ENCODE peak calls at places on chromosomes 4 and X, in six cellular contexts. G, M, P, A, E and L are unnamed samples.

GRCh38 chrX:47059142-47059874 is 18.9 kb upstream of the RGN start:
- DNase-seq in G (no peak), M (no peak), P (no peak), A (no peak), E (no peak), L (no peak)

GRCh38 chrX:19682712-19683331 is 167.5 kb upstream of the MAP3K15 start:
- DNase-seq in G (no peak), M (no peak), P (no peak), A (no peak), E (no peak), L (peak)

GRCh38 chr4:55386840-55387239 is 8.9 kb upstream of the TMEM165 start:
- DNase-seq in G (peak), M (no peak), P (peak), A (no peak), E (no peak), L (no peak)

GRCh38 chr4:45323453-45324058 is 597.2 kb upstream of the GNPDA2 start:
- DNase-seq in G (no peak), M (no peak), P (no peak), A (no peak), E (no peak), L (no peak)

GRCh38 chr4:1972414-1972813 is 36.4 kb downstream of the NELFA start:
- DNase-seq in G (no peak), M (no peak), P (no peak), A (no peak), E (no peak), L (no peak)

GRCh38 chrX:3690140-3690539 is 23.3 kb downstream of the PRKX start:
- DNase-seq in G (no peak), M (no peak), P (no peak), A (no peak), E (no peak), L (no peak)

GRCh38 chr4:11446156-11446811 is 17.6 kb upstream of the HS3ST1 start:
- DNase-seq in G (no peak), M (no peak), P (no peak), A (no peak), E (no peak), L (no peak)

GRCh38 chr4:146329042-146329716 is 114.8 kb downstream of the REELD1 start:
- DNase-seq in G (no peak), M (no peak), P (no peak), A (no peak), E (no peak), L (no peak)

GRCh38 chr4:99077177-99077576 is 11.4 kb downstream of the ADH5 start:
- DNase-seq in G (no peak), M (no peak), P (no peak), A (no peak), E (no peak), L (no peak)

GRCh38 chr4:182776376-182777058 is 140.7 kb downstream of the DCTD start:
- DNase-seq in G (no peak), M (no peak), P (no peak), A (no peak), E (no peak), L (no peak)

GRCh38 chr4:89939464-89939863 is 44.8 kb downstream of the MMRN1 start:
- DNase-seq in G (no peak), M (no peak), P (no peak), A (no peak), E (no peak), L (no peak)

GRCh38 chrX:17744896-17745523 is 7.7 kb downstream of the SCML1 start:
- DNase-seq in G (no peak), M (no peak), P (peak), A (no peak), E (no peak), L (no peak)

GRCh38 chrX:35562395-35562794 is 235.7 kb upstream of the MAGEB16 start:
- DNase-seq in G (no peak), M (no peak), P (no peak), A (peak), E (no peak), L (no peak)

GRCh38 chr4:164935363-164935762 is 42.1 kb downstream of the TRIM61 start:
- DNase-seq in G (no peak), M (no peak), P (peak), A (no peak), E (peak), L (no peak)

GRCh38 chr4:118823471-118823870 is 12.5 kb downstream of the SEC24D start:
- DNase-seq in G (no peak), M (no peak), P (no peak), A (no peak), E (no peak), L (no peak)

GRCh38 chrX:152212969-152213368 is 74.6 kb upstream of the MAGEA10 start:
- DNase-seq in G (no peak), M (no peak), P (no peak), A (no peak), E (no peak), L (no peak)

GRCh38 chr4:155529197-155529596 is 137.5 kb upstream of the GUCY1A1 start:
- DNase-seq in G (no peak), M (no peak), P (no peak), A (no peak), E (no peak), L (no peak)

GRCh38 chrX:3046253-3046909 is 5.1 kb downstream of the ARSF start:
- DNase-seq in G (no peak), M (no peak), P (no peak), A (no peak), E (no peak), L (no peak)

GRCh38 chr4:21768349-21769310 is 179.9 kb downstream of the KCNIP4 start:
- DNase-seq in G (peak), M (no peak), P (peak), A (no peak), E (no peak), L (no peak)

GRCh38 chr4:77203380-77204197 is 46.6 kb downstream of the CCNG2 start:
- DNase-seq in G (peak), M (peak), P (peak), A (peak), E (peak), L (peak)

GRCh38 chr4:37892641-37893040 is 1.8 kb downstream of the TBC1D1 start:
- DNase-seq in G (no peak), M (peak), P (no peak), A (no peak), E (peak), L (peak)

GRCh38 chrX:34654939-34655338 is 2.1 kb downstream of the TMEM47 start:
- DNase-seq in G (no peak), M (no peak), P (no peak), A (no peak), E (no peak), L (no peak)

GRCh38 chrX:46710425-46710824 is 48.5 kb downstream of the SLC9A7 start:
- DNase-seq in G (no peak), M (no peak), P (peak), A (no peak), E (no peak), L (no peak)

GRCh38 chr4:154565704-154566103 is 2.9 kb downstream of the FGB start:
- DNase-seq in G (no peak), M (no peak), P (no peak), A (no peak), E (no peak), L (no peak)

GRCh38 chrX:38817004-38817703 is 15.9 kb downstream of the MID1IP1 start:
- DNase-seq in G (peak), M (no peak), P (no peak), A (no peak), E (no peak), L (no peak)

GRCh38 chr4:57131849-57132745 is 21.9 kb upstream of the IGFBP7 start:
- DNase-seq in G (no peak), M (no peak), P (peak), A (no peak), E (no peak), L (no peak)

GRCh38 chr4:5460106-5460801 is 248.1 kb downstream of the EVC2 start:
- DNase-seq in G (peak), M (peak), P (peak), A (peak), E (no peak), L (no peak)

GRCh38 chrX:7108995-7109634 is 38.4 kb upstream of the STS start:
- DNase-seq in G (no peak), M (no peak), P (no peak), A (no peak), E (no peak), L (no peak)

GRCh38 chrX:154004315-154004714 is 15.4 kb downstream of the IRAK1 start:
- DNase-seq in G (no peak), M (no peak), P (no peak), A (no peak), E (no peak), L (no peak)

GRCh38 chr4:26321326-26322276 is 787 bp downstream of the RBPJ start:
- DNase-seq in G (no peak), M (no peak), P (peak), A (no peak), E (no peak), L (no peak)

GRCh38 chr4:15907430-15907829 is 31.1 kb downstream of the FGFBP1 start:
- DNase-seq in G (no peak), M (no peak), P (no peak), A (no peak), E (no peak), L (no peak)

GRCh38 chr4:186703510-186703909 is 20.1 kb downstream of the FAT1 start:
- DNase-seq in G (no peak), M (no peak), P (no peak), A (no peak), E (no peak), L (no peak)

GRCh38 chrX:74613350-74614192 is 853 bp downstream of the RLIM start:
- DNase-seq in G (peak), M (no peak), P (peak), A (no peak), E (no peak), L (peak)
- TF ChIP-seq TAF1 in G (no peak), M (no peak), P (no peak), A (no peak), E (no peak), L (no peak)

GRCh38 chr4:19119904-19120303 is 1098.3 kb upstream of the LCORL start:
- DNase-seq in G (no peak), M (no peak), P (no peak), A (no peak), E (no peak), L (no peak)
- TF ChIP-seq POLR2A in G (no peak), M (no peak), P (no peak), A (no peak), E (no peak), L (no peak)

DNA sequence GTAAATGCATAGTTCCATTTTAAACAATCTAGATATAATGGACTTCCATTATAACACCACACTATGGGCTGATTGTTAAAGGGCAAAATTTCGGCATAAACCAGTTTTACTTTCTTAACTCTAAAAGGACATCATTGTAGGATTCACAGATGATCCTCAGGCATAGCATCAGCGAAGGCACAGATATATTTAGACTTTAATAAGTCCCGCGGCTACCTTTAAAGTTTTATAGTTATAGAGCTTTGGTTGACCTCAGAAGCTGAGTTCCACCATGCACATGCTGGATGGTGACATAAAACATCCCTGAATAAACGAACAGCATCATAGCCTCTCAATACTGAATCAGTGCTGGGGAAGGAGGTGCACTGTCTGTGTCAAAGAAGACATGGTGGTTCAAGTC is 125.0 kb upstream of the PDLIM3 start:
- DNase-seq in G (no peak), M (no peak), P (no peak), A (no peak), E (no peak), L (no peak)
- TF ChIP-seq POLR2AphosphoS5 in G (no peak), M (no peak), P (no peak), A (no peak), E (no peak), L (no peak)

GRCh38 chr4:35124116-35124515 is 1120.2 kb downstream of the ARAP2 start:
- DNase-seq in G (no peak), M (no peak), P (no peak), A (no peak), E (no peak), L (no peak)
- TF ChIP-seq TAF1 in G (no peak), M (no peak), P (no peak), A (no peak), E (no peak), L (no peak)

GRCh38 chr4:6692379-6692778 is 1.3 kb upstream of the S100P start:
- DNase-seq in G (no peak), M (no peak), P (no peak), A (no peak), E (no peak), L (no peak)

GRCh38 chr4:6694177-6694901 is 661 bp downstream of the S100P start:
- DNase-seq in G (no peak), M (no peak), P (no peak), A (no peak), E (no peak), L (no peak)

GRCh38 chr4:6695660-6696581 is 2.2 kb downstream of the S100P start:
- DNase-seq in G (no peak), M (no peak), P (peak), A (no peak), E (no peak), L (no peak)

GRCh38 chr4:6692806-6693205 is 872 bp upstream of the S100P start:
- DNase-seq in G (no peak), M (no peak), P (peak), A (no peak), E (no peak), L (no peak)

DNA sequence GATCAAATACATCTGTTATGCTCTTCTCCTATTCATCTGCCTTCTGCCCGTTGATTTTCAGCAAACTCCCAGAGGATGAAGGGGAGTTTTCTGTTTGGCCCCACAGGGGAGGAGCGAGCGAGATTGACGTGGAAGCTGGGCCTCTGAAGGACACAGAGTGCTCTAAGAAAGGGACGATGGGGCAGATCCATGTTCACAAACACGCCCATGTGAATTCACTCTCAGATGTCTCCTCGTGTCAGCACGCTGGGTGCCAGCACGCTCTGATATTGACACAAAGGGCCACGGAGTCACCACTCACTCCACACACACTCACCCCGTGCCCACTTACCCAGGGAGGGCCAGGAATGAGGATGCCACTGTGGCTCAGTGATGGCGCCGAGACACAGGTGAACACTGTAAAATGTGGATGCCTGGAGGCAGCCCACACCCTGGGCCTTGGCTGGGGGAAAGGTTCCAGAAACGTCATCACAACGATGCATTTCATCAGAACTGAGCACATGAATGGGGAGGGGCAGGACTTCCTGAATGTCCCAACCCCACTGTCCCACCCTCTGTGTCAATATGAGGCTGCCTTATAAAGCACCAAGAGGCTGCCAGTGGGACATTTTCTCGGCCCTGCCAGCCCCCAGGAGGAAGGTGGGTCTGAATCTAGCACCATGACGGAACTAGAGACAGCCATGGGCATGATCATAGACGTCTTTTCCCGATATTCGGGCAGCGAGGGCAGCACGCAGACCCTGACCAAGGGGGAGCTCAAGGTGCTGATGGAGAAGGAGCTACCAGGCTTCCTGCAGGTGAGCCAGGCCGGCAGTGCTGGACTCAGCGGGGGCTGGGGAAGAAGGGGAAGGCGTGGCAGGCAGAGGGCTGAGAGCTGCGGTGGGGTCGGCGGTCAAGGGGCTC is at the start of gene S100P:
- DNase-seq in G (peak), M (no peak), P (peak), A (no peak), E (no peak), L (no peak)
- TF ChIP-seq POLR2A in G (no peak), M (no peak), P (no peak), A (no peak), E (no peak), L (no peak)

GRCh38 chr4:81137894-81138293 is 77.1 kb downstream of the PRKG2 start:
- DNase-seq in G (no peak), M (no peak), P (no peak), A (no peak), E (no peak), L (no peak)

GRCh38 chr4:81135501-81135900 is 79.5 kb downstream of the PRKG2 start:
- DNase-seq in G (no peak), M (no peak), P (no peak), A (no peak), E (no peak), L (no peak)

GRCh38 chr4:81131563-81131962 is 83.5 kb downstream of the PRKG2 start:
- DNase-seq in G (no peak), M (no peak), P (no peak), A (no peak), E (no peak), L (no peak)

GRCh38 chr4:81137446-81137845 is 77.6 kb downstream of the PRKG2 start:
- DNase-seq in G (no peak), M (no peak), P (no peak), A (no peak), E (no peak), L (no peak)

DNA sequence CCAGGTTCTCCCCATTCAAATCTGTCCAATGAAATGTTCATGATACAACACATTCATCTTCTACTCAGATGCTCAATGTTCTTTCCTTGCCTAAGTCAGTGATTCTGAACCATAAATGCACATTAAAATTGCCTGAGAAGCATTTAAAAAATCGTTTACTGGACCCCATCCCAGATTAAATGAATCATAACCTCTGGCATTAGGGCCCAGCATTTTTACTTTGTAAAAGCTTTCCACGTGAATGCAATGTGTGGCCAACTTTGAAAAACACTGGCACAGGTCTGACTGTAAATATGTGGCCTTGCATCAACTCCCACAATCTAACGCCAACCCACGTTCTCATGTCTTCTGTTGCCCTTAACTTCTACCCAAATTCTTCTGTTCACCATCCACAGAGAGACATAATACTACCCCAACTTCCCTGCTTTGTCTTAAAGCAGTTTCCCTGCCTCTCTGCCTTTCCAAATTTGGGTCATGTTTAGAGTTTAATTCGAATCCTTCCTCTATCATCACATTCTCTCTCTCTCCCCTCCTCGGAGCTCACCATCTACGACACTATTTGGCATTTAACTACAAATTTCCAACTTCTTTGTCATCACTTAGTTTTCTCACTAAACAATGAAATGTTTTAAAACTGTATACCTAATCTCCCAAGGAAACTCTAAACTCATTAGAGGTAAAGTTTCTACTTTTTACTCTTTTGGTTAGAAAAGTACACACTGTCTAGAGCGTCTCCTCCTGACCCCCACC is 78.7 kb downstream of the PRKG2 start:
- DNase-seq in G (no peak), M (no peak), P (no peak), A (no peak), E (no peak), L (no peak)
- TF ChIP-seq POLR2AphosphoS5 in G (no peak), M (no peak), P (no peak), A (no peak), E (no peak), L (no peak)